ENCODE peak calls at places on chromosomes 7 and 10, in six cellular contexts. One of them, this sample, is unnamed.

GRCh38 chr7:72316148-72316547 is 96.0 kb downstream of the CALN1 start:
- DNase-seq in GM20000: no peak
- DNase-seq in AG10803: no peak
- DNase-seq in Peyer's patch: no peak
- DNase-seq in GM12865: no peak
- DNase-seq in cardiac muscle cell: no peak
- DNase-seq in this sample: no peak

GRCh38 chr10:96511044-96511945 is 2.4 kb downstream of the TLL2 start:
- DNase-seq in GM20000: peak
- DNase-seq in cardiac muscle cell: peak
- DNase-seq in AG10803: peak
- DNase-seq in Peyer's patch: peak
- DNase-seq in GM12865: peak
- DNase-seq in this sample: peak

GRCh38 chr10:84140036-84140379 is 699 bp downstream of the GHITM start:
- DNase-seq in GM20000: no peak
- DNase-seq in GM12865: peak
- DNase-seq in AG10803: peak
- DNase-seq in cardiac muscle cell: peak
- DNase-seq in Peyer's patch: no peak
- DNase-seq in this sample: no peak

GRCh38 chr10:15141136-15142067 is 27.1 kb downstream of the NMT2 start:
- DNase-seq in AG10803: peak
- DNase-seq in GM12865: peak
- DNase-seq in GM20000: peak
- DNase-seq in Peyer's patch: peak
- DNase-seq in cardiac muscle cell: no peak
- DNase-seq in this sample: no peak

GRCh38 chr7:71735961-71736556 is 604.1 kb downstream of the GALNT17 start:
- DNase-seq in cardiac muscle cell: peak
- DNase-seq in AG10803: peak
- DNase-seq in GM12865: peak
- DNase-seq in GM20000: peak
- DNase-seq in Peyer's patch: peak
- DNase-seq in this sample: peak

GRCh38 chr10:103047381-103047780 is 129.3 kb downstream of the CNNM2 start:
- DNase-seq in AG10803: no peak
- DNase-seq in GM20000: no peak
- DNase-seq in GM12865: no peak
- DNase-seq in cardiac muscle cell: no peak
- DNase-seq in Peyer's patch: no peak
- DNase-seq in this sample: no peak

GRCh38 chr10:77620731-77621130 is 16.9 kb downstream of the KCNMA1 start:
- DNase-seq in AG10803: no peak
- DNase-seq in GM12865: no peak
- DNase-seq in cardiac muscle cell: no peak
- DNase-seq in GM20000: no peak
- DNase-seq in Peyer's patch: no peak
- DNase-seq in this sample: no peak

GRCh38 chr7:123752534-123752933 is 3.7 kb upstream of the WASL start:
- DNase-seq in AG10803: no peak
- DNase-seq in Peyer's patch: no peak
- DNase-seq in cardiac muscle cell: no peak
- DNase-seq in GM20000: no peak
- DNase-seq in GM12865: no peak
- DNase-seq in this sample: no peak

GRCh38 chr10:4283841-4284610 is 499.0 kb upstream of the KLF6 start:
- DNase-seq in cardiac muscle cell: peak
- DNase-seq in AG10803: peak
- DNase-seq in Peyer's patch: peak
- DNase-seq in GM12865: no peak
- DNase-seq in GM20000: no peak
- DNase-seq in this sample: no peak

GRCh38 chr7:47622946-47623640 is 41.2 kb upstream of the TNS3 start:
- DNase-seq in Peyer's patch: no peak
- DNase-seq in cardiac muscle cell: no peak
- DNase-seq in AG10803: peak
- DNase-seq in GM12865: no peak
- DNase-seq in GM20000: no peak
- DNase-seq in this sample: no peak

GRCh38 chr7:134014935-134015334 is 112.2 kb upstream of the LRGUK start:
- DNase-seq in cardiac muscle cell: no peak
- DNase-seq in GM20000: no peak
- DNase-seq in Peyer's patch: no peak
- DNase-seq in AG10803: peak
- DNase-seq in GM12865: no peak
- DNase-seq in this sample: no peak

GRCh38 chr10:101066146-101066889 is 4.5 kb downstream of the KAZALD1 start:
- DNase-seq in GM20000: peak
- DNase-seq in GM12865: peak
- DNase-seq in Peyer's patch: peak
- DNase-seq in cardiac muscle cell: peak
- DNase-seq in AG10803: peak
- DNase-seq in this sample: peak

GRCh38 chr10:42768581-42769152 is 13.9 kb upstream of the BMS1 start:
- DNase-seq in GM12865: no peak
- DNase-seq in GM20000: no peak
- DNase-seq in cardiac muscle cell: no peak
- DNase-seq in Peyer's patch: no peak
- DNase-seq in AG10803: no peak
- DNase-seq in this sample: no peak

GRCh38 chr7:3968234-3968633 is 667.2 kb downstream of the SDK1 start:
- DNase-seq in GM12865: no peak
- DNase-seq in AG10803: no peak
- DNase-seq in GM20000: no peak
- DNase-seq in cardiac muscle cell: no peak
- DNase-seq in Peyer's patch: no peak
- DNase-seq in this sample: no peak

GRCh38 chr7:44375926-44376342 is 50.5 kb upstream of the CAMK2B start:
- DNase-seq in AG10803: no peak
- DNase-seq in GM12865: no peak
- DNase-seq in cardiac muscle cell: no peak
- DNase-seq in Peyer's patch: no peak
- DNase-seq in GM20000: no peak
- DNase-seq in this sample: no peak

GRCh38 chr10:87541114-87541513 is 36.4 kb downstream of the MINPP1 start:
- DNase-seq in GM20000: no peak
- DNase-seq in GM12865: no peak
- DNase-seq in Peyer's patch: no peak
- DNase-seq in AG10803: no peak
- DNase-seq in cardiac muscle cell: no peak
- DNase-seq in this sample: no peak

GRCh38 chr10:6543431-6544005 is 36.6 kb downstream of the PRKCQ start:
- DNase-seq in AG10803: no peak
- DNase-seq in GM12865: peak
- DNase-seq in GM20000: peak
- DNase-seq in Peyer's patch: peak
- DNase-seq in cardiac muscle cell: peak
- DNase-seq in this sample: no peak

GRCh38 chr7:43782768-43783555 is 24.5 kb downstream of the BLVRA start:
- DNase-seq in GM20000: no peak
- DNase-seq in AG10803: no peak
- DNase-seq in cardiac muscle cell: peak
- DNase-seq in Peyer's patch: no peak
- DNase-seq in GM12865: no peak
- DNase-seq in this sample: no peak

GRCh38 chr7:151459726-151460473 is 20.0 kb upstream of the CRYGN start:
- DNase-seq in GM20000: no peak
- DNase-seq in GM12865: no peak
- DNase-seq in Peyer's patch: peak
- DNase-seq in AG10803: peak
- DNase-seq in cardiac muscle cell: peak
- DNase-seq in this sample: peak

GRCh38 chr7:37216156-37216839 is 232.4 kb downstream of the ELMO1 start:
- DNase-seq in GM12865: no peak
- DNase-seq in Peyer's patch: no peak
- DNase-seq in cardiac muscle cell: no peak
- DNase-seq in GM20000: no peak
- DNase-seq in AG10803: no peak
- DNase-seq in this sample: no peak

GRCh38 chr10:76732306-76732705 is 905.3 kb downstream of the KCNMA1 start:
- DNase-seq in cardiac muscle cell: no peak
- DNase-seq in GM12865: no peak
- DNase-seq in Peyer's patch: no peak
- DNase-seq in GM20000: no peak
- DNase-seq in AG10803: no peak
- DNase-seq in this sample: no peak

GRCh38 chr10:124220971-124221355 is 127.6 kb upstream of the CHST15 start:
- DNase-seq in AG10803: no peak
- DNase-seq in GM12865: no peak
- DNase-seq in GM20000: no peak
- DNase-seq in Peyer's patch: no peak
- DNase-seq in cardiac muscle cell: no peak
- DNase-seq in this sample: no peak

GRCh38 chr7:127252380-127252718 is 392 bp downstream of the GRM8 start:
- DNase-seq in GM20000: no peak
- DNase-seq in Peyer's patch: no peak
- DNase-seq in AG10803: no peak
- DNase-seq in GM12865: no peak
- DNase-seq in cardiac muscle cell: no peak
- DNase-seq in this sample: no peak

GRCh38 chr7:127254163-127254684 is 1.5 kb upstream of the GRM8 start:
- DNase-seq in AG10803: no peak
- DNase-seq in GM20000: no peak
- DNase-seq in cardiac muscle cell: no peak
- DNase-seq in Peyer's patch: no peak
- DNase-seq in GM12865: no peak
- DNase-seq in this sample: no peak

GRCh38 chr7:127252736-127253288 is at the start of gene GRM8:
- DNase-seq in GM12865: no peak
- DNase-seq in GM20000: peak
- DNase-seq in Peyer's patch: peak
- DNase-seq in cardiac muscle cell: peak
- DNase-seq in AG10803: peak
- DNase-seq in this sample: peak

GRCh38 chr7:127251458-127252379 is 1.0 kb downstream of the GRM8 start:
- DNase-seq in Peyer's patch: peak
- DNase-seq in cardiac muscle cell: peak
- DNase-seq in GM20000: peak
- DNase-seq in AG10803: no peak
- DNase-seq in GM12865: peak
- DNase-seq in this sample: no peak

DNA sequence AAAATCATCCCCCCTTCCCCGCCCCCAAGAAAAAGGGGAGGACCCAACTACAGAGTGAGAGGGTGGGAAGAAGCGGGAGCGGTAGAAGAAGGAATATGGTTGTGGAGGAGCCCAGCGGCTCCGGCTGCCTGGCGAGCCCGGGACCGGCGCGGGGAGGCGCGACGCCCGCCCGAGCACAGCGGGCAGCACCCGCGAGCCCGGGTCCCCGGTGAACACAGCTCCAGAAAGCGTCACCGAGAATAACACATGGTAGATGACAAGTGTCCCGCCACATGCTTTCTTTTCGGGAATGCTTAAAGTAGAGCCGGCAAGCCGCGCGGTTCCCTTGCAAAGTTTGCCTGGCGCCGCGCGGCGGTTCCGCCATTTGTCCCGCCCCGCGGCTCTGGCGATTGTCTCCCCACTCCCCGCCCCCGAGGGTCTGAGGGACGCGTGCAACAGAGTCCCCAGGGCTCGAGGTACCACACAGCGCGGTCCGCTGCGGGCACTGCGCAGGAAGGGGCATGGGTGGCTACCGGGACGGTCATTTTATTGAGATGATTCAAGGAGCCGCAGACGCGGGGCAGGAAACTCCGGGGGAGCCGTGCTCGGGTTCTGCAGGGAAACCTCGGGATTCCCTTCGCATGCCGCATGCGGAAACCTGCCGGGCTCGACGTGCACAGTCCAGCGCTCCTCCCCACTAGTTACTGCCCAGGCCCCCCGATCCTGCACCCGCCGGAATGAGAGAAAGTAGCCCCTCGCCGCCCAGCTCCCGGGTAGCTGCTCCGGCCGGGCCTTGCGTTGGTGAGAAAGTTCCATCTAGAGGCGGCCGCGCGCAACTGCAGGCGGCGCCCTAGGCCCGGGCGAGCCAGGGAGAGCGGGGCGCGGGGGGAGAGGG is 785 bp upstream of the GRM8 start:
- DNase-seq in GM20000: peak
- DNase-seq in GM12865: peak
- DNase-seq in Peyer's patch: peak
- DNase-seq in AG10803: peak
- DNase-seq in cardiac muscle cell: peak
- DNase-seq in this sample: peak
- TF ChIP-seq CTCF in GM20000: peak
- TF ChIP-seq CTCF in GM12865: peak
- TF ChIP-seq CTCF in Peyer's patch: peak
- TF ChIP-seq CTCF in AG10803: peak
- TF ChIP-seq CTCF in cardiac muscle cell: peak
- TF ChIP-seq CTCF in this sample: peak

DNA sequence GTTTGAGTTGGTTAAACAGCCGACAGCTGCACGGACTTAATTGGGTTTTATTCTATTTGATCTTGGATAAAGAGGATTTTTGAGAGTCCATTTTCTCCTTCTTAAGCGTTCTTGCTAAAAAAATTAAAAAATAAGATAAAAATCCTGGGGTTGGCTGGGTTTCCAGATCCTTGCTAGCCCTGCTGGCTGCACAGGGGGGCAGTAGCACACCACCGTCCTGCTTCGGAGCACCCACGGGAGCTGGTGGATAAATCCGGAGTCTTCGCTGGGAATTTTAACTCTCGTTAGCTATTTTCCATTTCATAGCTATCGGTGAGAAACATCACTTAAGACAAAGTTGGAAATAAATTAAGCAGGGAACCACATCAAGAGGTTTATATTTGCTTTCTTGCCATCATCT is 792.1 kb downstream of the TYW1 start:
- DNase-seq in Peyer's patch: no peak
- DNase-seq in AG10803: peak
- DNase-seq in cardiac muscle cell: peak
- DNase-seq in GM20000: no peak
- DNase-seq in GM12865: no peak
- DNase-seq in this sample: no peak
- TF ChIP-seq CTCF in Peyer's patch: no peak
- TF ChIP-seq CTCF in AG10803: peak
- TF ChIP-seq CTCF in cardiac muscle cell: peak
- TF ChIP-seq CTCF in GM20000: no peak
- TF ChIP-seq CTCF in GM12865: no peak
- TF ChIP-seq CTCF in this sample: peak

DNA sequence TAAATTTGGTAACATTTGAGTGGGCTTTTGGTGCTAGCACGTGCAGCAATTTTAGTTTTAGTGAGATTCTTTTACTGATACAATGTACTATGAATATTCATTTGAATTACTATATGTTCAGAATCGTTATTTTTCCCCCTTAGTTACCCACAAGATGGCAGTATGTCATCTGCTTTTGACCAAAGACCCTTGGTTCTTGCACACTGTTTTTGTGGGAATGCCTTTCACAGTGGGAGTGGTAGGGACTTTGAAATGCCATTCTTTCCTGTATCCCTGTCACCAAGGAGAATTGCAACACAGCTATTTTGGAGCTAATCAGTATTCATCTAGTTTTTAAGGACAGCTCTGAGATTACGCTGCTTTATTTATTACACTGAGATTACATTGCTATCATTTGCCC is 40.6 kb downstream of the SEC23IP start:
- DNase-seq in GM20000: no peak
- DNase-seq in GM12865: no peak
- DNase-seq in cardiac muscle cell: peak
- DNase-seq in AG10803: no peak
- DNase-seq in Peyer's patch: no peak
- DNase-seq in this sample: no peak
- TF ChIP-seq CTCF in GM20000: no peak
- TF ChIP-seq CTCF in GM12865: no peak
- TF ChIP-seq CTCF in cardiac muscle cell: peak
- TF ChIP-seq CTCF in AG10803: peak
- TF ChIP-seq CTCF in Peyer's patch: peak
- TF ChIP-seq CTCF in this sample: peak

GRCh38 chr10:118259288-118259906 is 82.7 kb downstream of the FAM204A start:
- DNase-seq in GM20000: peak
- DNase-seq in GM12865: peak
- DNase-seq in AG10803: peak
- DNase-seq in cardiac muscle cell: peak
- DNase-seq in Peyer's patch: peak
- DNase-seq in this sample: peak
- TF ChIP-seq CTCF in GM20000: peak
- TF ChIP-seq CTCF in GM12865: peak
- TF ChIP-seq CTCF in AG10803: peak
- TF ChIP-seq CTCF in cardiac muscle cell: peak
- TF ChIP-seq CTCF in Peyer's patch: peak
- TF ChIP-seq CTCF in this sample: peak

This sample was measured in progenitor cell of endocrine pancreas.